ENCODE peak calls at places on chromosomes 1 and 21, in seven cellular contexts. One of them, this sample, is unnamed.

GRCh38 chr21:31898898-31899630 is 26.2 kb downstream of the HUNK start:
- DNase-seq in IMR-90: no peak
- DNase-seq in activated naive CD4-positive, alpha-beta T cell: no peak
- DNase-seq in WTC11: no peak
- DNase-seq in aorta: no peak
- DNase-seq in GF-D8: no peak
- DNase-seq in Calu3: no peak
- DNase-seq in this sample: no peak

GRCh38 chr1:28172690-28173150 is 3.8 kb downstream of the PTAFR start:
- DNase-seq in IMR-90: no peak
- DNase-seq in activated naive CD4-positive, alpha-beta T cell: no peak
- DNase-seq in WTC11: no peak
- DNase-seq in aorta: no peak
- DNase-seq in GF-D8: peak; percentile 97
- DNase-seq in Calu3: no peak
- DNase-seq in this sample: no peak

GRCh38 chr1:201624741-201625646 is 86.1 kb downstream of the NAV1 start:
- DNase-seq in IMR-90: peak; percentile 98
- DNase-seq in activated naive CD4-positive, alpha-beta T cell: no peak
- DNase-seq in WTC11: no peak
- DNase-seq in aorta: no peak
- DNase-seq in GF-D8: no peak
- DNase-seq in Calu3: no peak
- DNase-seq in this sample: no peak

GRCh38 chr1:166813508-166814223 is 25.6 kb upstream of the POGK start:
- DNase-seq in IMR-90: no peak
- DNase-seq in activated naive CD4-positive, alpha-beta T cell: no peak
- DNase-seq in WTC11: no peak
- DNase-seq in aorta: no peak
- DNase-seq in GF-D8: no peak
- DNase-seq in Calu3: no peak
- DNase-seq in this sample: no peak

GRCh38 chr1:195335541-195335940 is 1272.7 kb downstream of the KCNT2 start:
- DNase-seq in IMR-90: peak; percentile 24
- DNase-seq in activated naive CD4-positive, alpha-beta T cell: no peak
- DNase-seq in WTC11: no peak
- DNase-seq in aorta: no peak
- DNase-seq in GF-D8: no peak
- DNase-seq in Calu3: no peak
- DNase-seq in this sample: no peak

GRCh38 chr1:226223786-226224244 is 351 bp downstream of the MIXL1 start:
- DNase-seq in IMR-90: no peak
- DNase-seq in activated naive CD4-positive, alpha-beta T cell: no peak
- DNase-seq in WTC11: peak; percentile 69
- DNase-seq in aorta: no peak
- DNase-seq in GF-D8: no peak
- DNase-seq in Calu3: peak; percentile 33
- DNase-seq in this sample: no peak

GRCh38 chr1:53732912-53733317 is 6.0 kb downstream of the GLIS1 start:
- DNase-seq in IMR-90: peak; percentile 97
- DNase-seq in activated naive CD4-positive, alpha-beta T cell: no peak
- DNase-seq in WTC11: no peak
- DNase-seq in aorta: no peak
- DNase-seq in GF-D8: no peak
- DNase-seq in Calu3: no peak
- DNase-seq in this sample: no peak

GRCh38 chr1:24384251-24385090 is 29.1 kb downstream of the STPG1 start:
- DNase-seq in IMR-90: peak; percentile 86
- DNase-seq in activated naive CD4-positive, alpha-beta T cell: no peak
- DNase-seq in WTC11: no peak
- DNase-seq in aorta: peak; percentile 62
- DNase-seq in GF-D8: no peak
- DNase-seq in Calu3: no peak
- DNase-seq in this sample: no peak

GRCh38 chr1:7207875-7208646 is 422.8 kb downstream of the CAMTA1 start:
- DNase-seq in IMR-90: peak; percentile 73
- DNase-seq in activated naive CD4-positive, alpha-beta T cell: no peak
- DNase-seq in WTC11: peak; percentile 87
- DNase-seq in aorta: no peak
- DNase-seq in GF-D8: peak; percentile 3
- DNase-seq in Calu3: peak; percentile 73
- DNase-seq in this sample: peak; percentile 86

GRCh38 chr1:228445867-228446584 is 29.4 kb upstream of the TRIM17 start:
- DNase-seq in IMR-90: peak; percentile 56
- DNase-seq in activated naive CD4-positive, alpha-beta T cell: no peak
- DNase-seq in WTC11: peak; percentile 77
- DNase-seq in aorta: peak; percentile 71
- DNase-seq in GF-D8: no peak
- DNase-seq in Calu3: peak; percentile 8
- DNase-seq in this sample: no peak

GRCh38 chr1:111535256-111536191 is 32.1 kb upstream of the ADORA3 start:
- DNase-seq in IMR-90: no peak
- DNase-seq in activated naive CD4-positive, alpha-beta T cell: no peak
- DNase-seq in WTC11: no peak
- DNase-seq in aorta: peak; percentile 53
- DNase-seq in GF-D8: no peak
- DNase-seq in Calu3: no peak
- DNase-seq in this sample: no peak

GRCh38 chr1:176338897-176339296 is 124.1 kb upstream of the PAPPA2 start:
- DNase-seq in IMR-90: no peak
- DNase-seq in activated naive CD4-positive, alpha-beta T cell: no peak
- DNase-seq in WTC11: no peak
- DNase-seq in aorta: no peak
- DNase-seq in GF-D8: no peak
- DNase-seq in Calu3: no peak
- DNase-seq in this sample: no peak

GRCh38 chr1:168468042-168468809 is 75.6 kb downstream of the XCL2 start:
- DNase-seq in IMR-90: no peak
- DNase-seq in activated naive CD4-positive, alpha-beta T cell: no peak
- DNase-seq in WTC11: no peak
- DNase-seq in aorta: no peak
- DNase-seq in GF-D8: no peak
- DNase-seq in Calu3: no peak
- DNase-seq in this sample: no peak

GRCh38 chr1:5994713-5995621 is 2.7 kb upstream of the NPHP4 start:
- DNase-seq in IMR-90: no peak
- DNase-seq in activated naive CD4-positive, alpha-beta T cell: peak; percentile 39
- DNase-seq in WTC11: no peak
- DNase-seq in aorta: peak; percentile 56
- DNase-seq in GF-D8: no peak
- DNase-seq in Calu3: no peak
- DNase-seq in this sample: no peak

GRCh38 chr1:224786533-224787249 is 142.8 kb upstream of the DNAH14 start:
- DNase-seq in IMR-90: peak; percentile 4
- DNase-seq in activated naive CD4-positive, alpha-beta T cell: no peak
- DNase-seq in WTC11: no peak
- DNase-seq in aorta: no peak
- DNase-seq in GF-D8: no peak
- DNase-seq in Calu3: no peak
- DNase-seq in this sample: no peak

GRCh38 chr1:80799457-80799856 is 1001.3 kb upstream of the ADGRL2 start:
- DNase-seq in IMR-90: no peak
- DNase-seq in activated naive CD4-positive, alpha-beta T cell: no peak
- DNase-seq in WTC11: peak; percentile 82
- DNase-seq in aorta: no peak
- DNase-seq in GF-D8: no peak
- DNase-seq in Calu3: no peak
- DNase-seq in this sample: peak; percentile 36

GRCh38 chr1:212234431-212235298 is 50.5 kb upstream of the PPP2R5A start:
- DNase-seq in IMR-90: peak; percentile 98
- DNase-seq in activated naive CD4-positive, alpha-beta T cell: no peak
- DNase-seq in WTC11: no peak
- DNase-seq in aorta: peak; percentile 73
- DNase-seq in GF-D8: no peak
- DNase-seq in Calu3: peak; percentile 56
- DNase-seq in this sample: no peak

GRCh38 chr1:168321945-168322344 is 41.3 kb downstream of the TBX19 start:
- DNase-seq in IMR-90: peak; percentile 41
- DNase-seq in activated naive CD4-positive, alpha-beta T cell: no peak
- DNase-seq in WTC11: no peak
- DNase-seq in aorta: no peak
- DNase-seq in GF-D8: peak; percentile 7
- DNase-seq in Calu3: peak; percentile 18
- DNase-seq in this sample: no peak

This sample was measured in WERI-Rb-1.